ENCODE peak calls at places on chromosomes 5 and 9, in five cellular contexts. B is neural crest cell, I is foreskin fibroblast, L is GF-D8, T is GM06990. P is an unnamed sample.

GRCh38 chr5:83388608-83389007 is 82.9 kb upstream of the VCAN start:
- DNase-seq in B (no peak), I (no peak), L (no peak), T (no peak), P (no peak)

GRCh38 chr5:139481580-139482049 is 943 bp downstream of the STING1 start:
- DNase-seq in B (no peak), I (peak), L (peak), T (no peak), P (peak)

GRCh38 chr5:1371602-1372342 is 26.9 kb upstream of the CLPTM1L start:
- DNase-seq in B (no peak), I (no peak), L (no peak), T (no peak), P (no peak)

GRCh38 chr9:82021198-82021597 is 32.6 kb downstream of the SPATA31D1 start:
- DNase-seq in B (no peak), I (peak), L (no peak), T (no peak), P (no peak)

GRCh38 chr5:133433641-133434040 is 178.7 kb downstream of the FSTL4 start:
- DNase-seq in B (no peak), I (no peak), L (no peak), T (no peak), P (no peak)

GRCh38 chr9:93116049-93116961 is 17.7 kb downstream of the NINJ1 start:
- DNase-seq in B (no peak), I (peak), L (peak), T (peak), P (peak)

GRCh38 chr9:131735238-131736181 is 4.4 kb downstream of the RAPGEF1 start:
- DNase-seq in B (no peak), I (no peak), L (no peak), T (no peak), P (peak)

GRCh38 chr5:88964831-88965230 is 81.8 kb upstream of the MEF2C start:
- DNase-seq in B (no peak), I (no peak), L (no peak), T (no peak), P (no peak)

GRCh38 chr5:75281716-75282465 is 45.2 kb upstream of the ANKRD31 start:
- DNase-seq in B (no peak), I (peak), L (no peak), T (no peak), P (no peak)

GRCh38 chr9:35756275-35756742 is 2.2 kb upstream of the MSMP start:
- DNase-seq in B (peak), I (no peak), L (no peak), T (no peak), P (no peak)

GRCh38 chr5:10546186-10546585 is 17.7 kb upstream of the ANKRD33B start:
- DNase-seq in B (no peak), I (no peak), L (peak), T (no peak), P (no peak)

GRCh38 chr5:151742870-151743294 is 15.5 kb downstream of the ATOX1 start:
- DNase-seq in B (peak), I (peak), L (no peak), T (no peak), P (peak)

GRCh38 chr9:83520292-83520691 is 17.9 kb downstream of the FRMD3 start:
- DNase-seq in B (no peak), I (no peak), L (no peak), T (no peak), P (no peak)

GRCh38 chr5:143972068-143972467 is 160.1 kb downstream of the HMHB1 start:
- DNase-seq in B (no peak), I (no peak), L (no peak), T (no peak), P (no peak)

GRCh38 chr5:92778261-92778660 is 802.8 kb downstream of the NR2F1-AS1 start:
- DNase-seq in B (no peak), I (no peak), L (no peak), T (no peak), P (no peak)

GRCh38 chr5:1885777-1886633 is 3.3 kb upstream of the IRX4 start:
- DNase-seq in B (no peak), I (no peak), L (no peak), T (no peak), P (no peak)

GRCh38 chr9:77210116-77210515 is 32.8 kb downstream of the VPS13A start:
- DNase-seq in B (no peak), I (no peak), L (no peak), T (no peak), P (no peak)

GRCh38 chr5:105952875-105953274 is 1717.9 kb downstream of the EFNA5 start:
- DNase-seq in B (no peak), I (peak), L (no peak), T (no peak), P (no peak)

GRCh38 chr9:114413909-114414308 is 26.1 kb upstream of the AKNA start:
- DNase-seq in B (no peak), I (peak), L (no peak), T (no peak), P (peak)

GRCh38 chr5:55211184-55211874 is 15.8 kb downstream of the MCIDAS start:
- DNase-seq in B (no peak), I (no peak), L (no peak), T (no peak), P (no peak)

GRCh38 chr9:130927995-130928900 is 10.8 kb downstream of the FIBCD1 start:
- DNase-seq in B (no peak), I (no peak), L (no peak), T (peak), P (peak)

GRCh38 chr9:28024616-28025147 is 451.4 kb upstream of the C9orf72 start:
- DNase-seq in B (no peak), I (no peak), L (no peak), T (no peak), P (no peak)

GRCh38 chr9:83662933-83663332 is 40.0 kb downstream of the IDNK start:
- DNase-seq in B (no peak), I (no peak), L (no peak), T (no peak), P (no peak)

GRCh38 chr9:69785757-69786156 is 25.9 kb upstream of the PTAR1 start:
- DNase-seq in B (no peak), I (peak), L (no peak), T (no peak), P (peak)

GRCh38 chr5:69494481-69494880 is 1.9 kb downstream of the OCLN start:
- DNase-seq in B (no peak), I (no peak), L (no peak), T (no peak), P (no peak)

GRCh38 chr5:137834498-137834897 is 33.2 kb upstream of the MYOT start:
- DNase-seq in B (no peak), I (no peak), L (no peak), T (no peak), P (no peak)

GRCh38 chr5:140362875-140363630 is 3.1 kb downstream of the SLC4A9 start:
- DNase-seq in B (peak), I (peak), L (no peak), T (peak), P (peak)

GRCh38 chr9:95736370-95736769 is 139.1 kb upstream of the ERCC6L2 start:
- DNase-seq in B (no peak), I (no peak), L (no peak), T (no peak), P (no peak)

GRCh38 chr5:145243016-145243415 is 592.1 kb downstream of the PRELID2 start:
- DNase-seq in B (no peak), I (no peak), L (no peak), T (no peak), P (no peak)

GRCh38 chr9:123299558-123300126 is 31.3 kb upstream of the STRBP start:
- DNase-seq in B (no peak), I (no peak), L (no peak), T (no peak), P (no peak)

GRCh38 chr5:141846031-141846430 is 32.2 kb downstream of the PCDH1 start:
- DNase-seq in B (peak), I (peak), L (no peak), T (no peak), P (peak)

GRCh38 chr9:34659592-34660253 is 2.7 kb downstream of the CCL27 start:
- DNase-seq in B (no peak), I (no peak), L (no peak), T (no peak), P (no peak)

P was measured in hepatic stellate cell.